ENCODE peak calls at places on chromosomes 7 and 10, in six cellular contexts. I is GM12878, W is GM23338, S is OCI-LY7, U is keratinocyte, M is trophoblast cell. H is an unnamed sample.
A peak's percentile ranks its signal among the peaks of the same experiment; 100 is the strongest.

GRCh38 chr7:726084-726853 is at the start of gene DNAAF5:
- DNase-seq in I (peak; percentile 45), W (peak; percentile 93), S (peak; percentile 94), U (no peak), M (peak; percentile 91), H (peak; percentile 91)

GRCh38 chr10:131448883-131449282 is 137.4 kb upstream of the TCERG1L start:
- DNase-seq in I (no peak), W (no peak), S (no peak), U (no peak), M (no peak), H (no peak)

GRCh38 chr7:158448701-158449100 is 138.9 kb downstream of the PTPRN2 start:
- DNase-seq in I (no peak), W (no peak), S (no peak), U (no peak), M (no peak), H (no peak)

GRCh38 chr7:134495546-134495945 is 31.8 kb upstream of the AKR1B10 start:
- DNase-seq in I (no peak), W (no peak), S (no peak), U (no peak), M (no peak), H (no peak)

GRCh38 chr10:75062900-75063299 is 48.6 kb upstream of the SAMD8 start:
- DNase-seq in I (no peak), W (no peak), S (no peak), U (no peak), M (no peak), H (no peak)

GRCh38 chr7:103962070-103962469 is 27.4 kb downstream of the RELN start:
- DNase-seq in I (no peak), W (peak; percentile 28), S (no peak), U (no peak), M (no peak), H (no peak)

GRCh38 chr10:68562666-68563522 is 2.8 kb downstream of the TET1 start:
- DNase-seq in I (no peak), W (peak; percentile 87), S (peak; percentile 69), U (no peak), M (peak; percentile 19), H (peak; percentile 27)

GRCh38 chr7:52758337-52758736 is 277.1 kb upstream of the POM121L12 start:
- DNase-seq in I (no peak), W (no peak), S (no peak), U (no peak), M (no peak), H (no peak)

GRCh38 chr10:127976701-127977367 is 69.9 kb downstream of the PTPRE start:
- DNase-seq in I (no peak), W (no peak), S (no peak), U (no peak), M (no peak), H (no peak)

GRCh38 chr7:137850586-137850985 is 3.8 kb upstream of the DGKI start:
- DNase-seq in I (no peak), W (no peak), S (no peak), U (no peak), M (no peak), H (no peak)

GRCh38 chr10:55852850-55853249 is 508.2 kb downstream of the ZWINT start:
- DNase-seq in I (no peak), W (no peak), S (no peak), U (no peak), M (no peak), H (no peak)

GRCh38 chr10:48279081-48279751 is 4.7 kb upstream of the FRMPD2 start:
- DNase-seq in I (peak; percentile 99), W (no peak), S (no peak), U (no peak), M (no peak), H (no peak)

GRCh38 chr7:90579181-90579688 is 16.9 kb upstream of the CDK14 start:
- DNase-seq in I (no peak), W (no peak), S (no peak), U (peak; percentile 19), M (peak; percentile 91), H (no peak)

GRCh38 chr7:90574820-90575187 is 21.3 kb upstream of the CDK14 start:
- DNase-seq in I (no peak), W (no peak), S (no peak), U (no peak), M (no peak), H (no peak)

GRCh38 chr7:90582164-90582563 is 14.0 kb upstream of the CDK14 start:
- DNase-seq in I (no peak), W (no peak), S (no peak), U (no peak), M (no peak), H (no peak)

GRCh38 chr7:90584420-90584819 is 11.7 kb upstream of the CDK14 start:
- DNase-seq in I (no peak), W (no peak), S (no peak), U (no peak), M (no peak), H (no peak)

GRCh38 chr7:90580051-90580450 is 16.1 kb upstream of the CDK14 start:
- DNase-seq in I (no peak), W (no peak), S (no peak), U (no peak), M (peak; percentile 53), H (no peak)
- H3K4me3 ChIP-seq in I (no peak overlapping the region), W (no peak overlapping the region), S (no peak overlapping the region), U (no peak overlapping the region), M (no peak overlapping the region), H (no peak overlapping the region)

GRCh38 chr10:104256335-104257080 is 1.8 kb downstream of the GSTO1 start:
- DNase-seq in I (no peak), W (no peak), S (no peak), U (no peak), M (no peak), H (no peak)
- H3K79me2 ChIP-seq in I (peaks cover 45% of the 10 kb centered on the region), W (peaks cover 53% of the 10 kb centered on the region), S (peaks cover 23% of the 10 kb centered on the region), U (peaks cover 37% of the 10 kb centered on the region), M (peaks cover 7% of the 10 kb centered on the region), H (peaks cover 57% of the 10 kb centered on the region)

GRCh38 chr10:23172846-23173548 is 19.1 kb upstream of the PTF1A start:
- DNase-seq in I (no peak), W (peak; percentile 81), S (no peak), U (no peak), M (no peak), H (no peak)

GRCh38 chr10:23174075-23174973 is 17.8 kb upstream of the PTF1A start:
- DNase-seq in I (no peak), W (peak; percentile 49), S (no peak), U (no peak), M (no peak), H (no peak)

GRCh38 chr10:23174974-23175512 is 17.1 kb upstream of the PTF1A start:
- DNase-seq in I (no peak), W (peak; percentile 25), S (no peak), U (no peak), M (no peak), H (no peak)

GRCh38 chr10:23172429-23172828 is 19.7 kb upstream of the PTF1A start:
- DNase-seq in I (no peak), W (peak; percentile 46), S (no peak), U (no peak), M (no peak), H (no peak)

DNA sequence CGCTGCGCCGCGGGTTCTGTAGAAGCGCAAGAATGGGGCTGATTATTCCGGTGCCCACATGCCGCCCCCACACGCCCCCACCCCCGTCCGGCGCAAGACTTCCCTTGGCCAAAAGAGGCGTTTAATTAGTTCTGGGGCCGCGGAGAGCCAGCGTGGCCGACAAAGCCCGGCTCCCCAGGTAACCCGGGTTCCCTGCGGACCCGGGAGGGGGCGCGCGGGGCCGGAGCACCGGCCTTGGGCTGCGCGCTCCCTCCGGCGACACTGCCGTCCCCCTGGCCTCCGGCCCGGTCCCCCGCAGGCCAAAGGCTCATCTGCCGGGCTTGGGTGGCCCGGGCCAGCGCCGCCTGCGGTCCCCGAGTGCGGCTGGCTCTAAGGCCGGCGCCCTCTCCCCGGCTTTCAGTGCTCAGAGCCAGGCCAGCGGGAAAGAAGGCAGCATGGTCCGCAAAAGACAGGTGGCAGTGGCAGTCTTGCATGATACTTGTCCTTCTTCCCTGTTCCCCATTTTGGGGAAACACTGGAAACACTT is 18.5 kb upstream of the PTF1A start:
- DNase-seq in I (no peak), W (peak; percentile 49), S (no peak), U (no peak), M (no peak), H (no peak)
- H3K4me3 ChIP-seq in I (no peak overlapping the region), W (peak overlapping the region; percentile 46), S (no peak overlapping the region), U (no peak overlapping the region), M (no peak overlapping the region), H (no peak overlapping the region)

GRCh38 chr10:22325272-22325947 is 4.5 kb downstream of the BMI1 start:
- DNase-seq in I (no peak), W (peak; percentile 95), S (peak; percentile 37), U (no peak), M (peak; percentile 75), H (peak; percentile 86)
- H3K79me2 ChIP-seq in I (peaks cover 3% of the 10 kb centered on the region), W (peaks cover 4% of the 10 kb centered on the region), S (no peaks in the 10 kb centered on the region), U (no peaks in the 10 kb centered on the region), M (peaks cover 5% of the 10 kb centered on the region), H (peaks cover 55% of the 10 kb centered on the region)

DNA sequence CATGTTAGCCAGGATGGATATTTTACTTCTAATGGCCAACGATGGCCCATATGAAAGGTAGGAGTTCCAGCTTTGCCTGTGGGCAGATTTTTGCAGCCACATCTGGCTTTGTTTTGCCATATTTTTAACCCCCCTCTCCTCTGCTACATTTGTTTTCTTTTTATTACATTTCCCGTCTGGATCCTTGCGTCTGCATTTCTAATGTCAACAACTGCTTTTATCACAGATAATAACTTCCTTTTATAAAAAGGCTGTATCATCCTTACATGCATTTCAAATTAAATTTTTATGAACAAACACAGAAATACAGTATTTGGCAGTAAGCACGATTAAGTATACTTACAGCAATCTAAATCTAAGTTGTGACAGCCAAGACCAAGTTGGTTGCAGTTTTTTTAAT is 156.0 kb downstream of the BAMBI start:
- DNase-seq in I (no peak), W (no peak), S (no peak), U (no peak), M (no peak), H (no peak)
- H3K4me3 ChIP-seq in I (no peak overlapping the region), W (no peak overlapping the region), S (no peak overlapping the region), U (no peak overlapping the region), M (no peak overlapping the region), H (no peak overlapping the region)

H was measured in MM.1S.